ENCODE peak calls at places on chromosome 14, in ten cellular contexts. W is cardiac muscle cell; L is tibial nerve; N is AG09319; Z is astrocyte of the spinal cord; P is GM13976; F is cardiac fibroblast; T is GM10248; X is CD4-positive, alpha-beta T cell; Y is mammary epithelial cell. K is an unnamed sample.

GRCh38 chr14:76376001-76376404 is at the start of gene ESRRB:
- DNase-seq in Z (no peak), N (no peak), W (peak), P (no peak), T (no peak), L (no peak), X (no peak), Y (peak), F (no peak), K (no peak)

GRCh38 chr14:68939893-68940613 is 39.0 kb downstream of the ACTN1 start:
- DNase-seq in T (no peak), Y (peak), Z (peak), W (peak), F (peak), P (no peak), X (no peak), N (peak), L (peak), K (no peak)

GRCh38 chr14:101503431-101504095 is 57.7 kb upstream of the DIO3 start:
- DNase-seq in L (peak), W (no peak), Y (no peak), X (peak), Z (no peak), T (no peak), N (no peak), F (no peak), P (no peak), K (peak)

GRCh38 chr14:98177551-98177950 is 1094.4 kb downstream of the BCL11B start:
- DNase-seq in N (no peak), Y (no peak), T (no peak), X (no peak), P (no peak), F (no peak), L (no peak), W (no peak), Z (no peak), K (no peak)

GRCh38 chr14:100893760-100894159 is 9.8 kb downstream of the RTL1 start:
- DNase-seq in T (no peak), Y (no peak), X (no peak), P (no peak), Z (no peak), L (no peak), W (no peak), F (no peak), N (no peak), K (no peak)

GRCh38 chr14:25042362-25043299 is 7.3 kb downstream of the STXBP6 start:
- DNase-seq in Z (peak), P (no peak), F (peak), N (no peak), L (no peak), T (no peak), Y (no peak), X (no peak), W (peak), K (no peak)

GRCh38 chr14:89144642-89145041 is 272.4 kb downstream of the FOXN3 start:
- DNase-seq in T (no peak), W (no peak), X (no peak), P (no peak), L (no peak), F (no peak), Y (no peak), Z (no peak), N (no peak), K (no peak)

GRCh38 chr14:97056086-97056485 is 258.9 kb downstream of the VRK1 start:
- DNase-seq in P (no peak), F (no peak), N (no peak), Z (no peak), X (no peak), Y (no peak), W (no peak), T (no peak), L (no peak), K (no peak)

GRCh38 chr14:73802431-73803188 is 49.0 kb upstream of the PTGR2 start:
- DNase-seq in X (no peak), T (no peak), P (no peak), Z (no peak), W (no peak), N (no peak), L (no peak), F (no peak), Y (peak), K (no peak)

GRCh38 chr14:78152246-78153068 is 17.7 kb upstream of the NRXN3 start:
- DNase-seq in L (no peak), Z (no peak), Y (no peak), X (no peak), P (no peak), W (no peak), N (no peak), T (no peak), F (no peak), K (no peak)

GRCh38 chr14:34324363-34324795 is 137.7 kb downstream of the SPTSSA start:
- DNase-seq in P (peak), Z (peak), N (peak), T (peak), L (no peak), X (no peak), W (peak), Y (peak), F (peak), K (no peak)

GRCh38 chr14:103078420-103078749 is 5.6 kb upstream of the LBHD2 start:
- DNase-seq in Z (peak), X (peak), N (peak), P (peak), Y (peak), W (peak), F (peak), T (peak), L (peak), K (peak)

GRCh38 chr14:50924236-50924635 is 20.0 kb downstream of the PYGL start:
- DNase-seq in P (no peak), Z (no peak), X (no peak), N (no peak), T (no peak), Y (no peak), F (no peak), L (no peak), W (no peak), K (no peak)

GRCh38 chr14:103629503-103630121 is 601 bp downstream of the KLC1 start:
- DNase-seq in N (no peak), F (peak), W (peak), T (peak), P (peak), L (no peak), X (no peak), Z (no peak), Y (peak), K (peak)

GRCh38 chr14:63478024-63478423 is 65.2 kb downstream of the PPP2R5E start:
- DNase-seq in T (peak), Z (no peak), F (no peak), N (no peak), X (no peak), P (peak), W (no peak), L (no peak), Y (no peak), K (no peak)

GRCh38 chr14:33120966-33121365 is 182.3 kb downstream of the NPAS3 start:
- DNase-seq in P (no peak), Y (peak), N (no peak), X (no peak), Z (peak), W (no peak), L (no peak), T (no peak), F (peak), K (no peak)

GRCh38 chr14:76947078-76947837 is 81.2 kb downstream of the IRF2BPL start:
- DNase-seq in F (peak), T (peak), W (peak), Z (peak), Y (peak), P (peak), X (peak), L (peak), N (peak), K (peak)

GRCh38 chr14:51236314-51236713 is 3.7 kb upstream of the TMX1 start:
- DNase-seq in F (peak), T (no peak), Z (no peak), W (no peak), P (no peak), L (no peak), X (no peak), N (no peak), Y (peak), K (no peak)

GRCh38 chr14:76497550-76498484 is 121.9 kb downstream of the ESRRB start:
- DNase-seq in F (no peak), T (no peak), N (no peak), W (peak), L (no peak), P (no peak), Y (no peak), Z (no peak), X (no peak), K (no peak)

GRCh38 chr14:54676822-54677708 is 110.1 kb downstream of the SAMD4A start:
- DNase-seq in P (no peak), X (no peak), Y (peak), Z (peak), F (peak), N (peak), T (no peak), L (no peak), W (no peak), K (no peak)

GRCh38 chr14:70116278-70116677 is 72.5 kb downstream of the SLC8A3 start:
- DNase-seq in Y (no peak), W (no peak), N (no peak), Z (no peak), F (no peak), T (no peak), P (no peak), L (no peak), X (no peak), K (no peak)

GRCh38 chr14:31568151-31568550 is 6.9 kb downstream of the NUBPL start:
- DNase-seq in T (no peak), Y (no peak), L (no peak), W (no peak), X (no peak), Z (peak), F (peak), N (no peak), P (no peak), K (no peak)

GRCh38 chr14:22544881-22545420 is 44.1 kb downstream of the DAD1 start:
- DNase-seq in W (no peak), P (no peak), F (no peak), L (no peak), Z (no peak), T (no peak), X (no peak), Y (no peak), N (no peak), K (no peak)

GRCh38 chr14:38989917-38990546 is 113.0 kb downstream of the SEC23A start:
- DNase-seq in L (no peak), P (no peak), Z (no peak), Y (no peak), X (no peak), T (no peak), N (no peak), W (no peak), F (peak), K (no peak)

GRCh38 chr14:49982522-49982951 is 89.7 kb downstream of the ARF6 start:
- DNase-seq in X (no peak), F (peak), L (no peak), N (peak), P (no peak), Y (no peak), W (no peak), T (no peak), Z (peak), K (no peak)

GRCh38 chr14:90539496-90539775 is 142.6 kb downstream of the CALM1 start:
- DNase-seq in T (no peak), X (no peak), W (no peak), Z (no peak), L (no peak), Y (no peak), P (no peak), F (no peak), N (no peak), K (no peak)

GRCh38 chr14:101196795-101197590 is 293.5 kb upstream of the RTL1 start:
- DNase-seq in Z (no peak), Y (no peak), F (no peak), X (no peak), P (no peak), N (no peak), T (no peak), L (no peak), W (no peak), K (peak)

GRCh38 chr14:69327507-69327906 is 67.5 kb downstream of the GALNT16 start:
- DNase-seq in Z (no peak), F (no peak), T (no peak), X (no peak), P (no peak), N (no peak), W (no peak), L (no peak), Y (no peak), K (no peak)

GRCh38 chr14:105890474-105891220 is 364.3 kb downstream of the TMEM121 start:
- DNase-seq in L (peak), X (no peak), T (no peak), N (no peak), Y (no peak), P (peak), F (no peak), W (no peak), Z (no peak), K (peak)

GRCh38 chr14:72962829-72963312 is 36.6 kb downstream of the DCAF4 start:
- DNase-seq in Y (peak), L (no peak), Z (peak), W (no peak), T (no peak), P (no peak), F (peak), X (no peak), N (peak), K (no peak)

GRCh38 chr14:32075636-32076277 is 1.3 kb upstream of the ARHGAP5 start:
- DNase-seq in P (peak), N (no peak), Z (no peak), W (peak), T (peak), X (no peak), F (peak), L (no peak), Y (peak), K (peak)

DNA sequence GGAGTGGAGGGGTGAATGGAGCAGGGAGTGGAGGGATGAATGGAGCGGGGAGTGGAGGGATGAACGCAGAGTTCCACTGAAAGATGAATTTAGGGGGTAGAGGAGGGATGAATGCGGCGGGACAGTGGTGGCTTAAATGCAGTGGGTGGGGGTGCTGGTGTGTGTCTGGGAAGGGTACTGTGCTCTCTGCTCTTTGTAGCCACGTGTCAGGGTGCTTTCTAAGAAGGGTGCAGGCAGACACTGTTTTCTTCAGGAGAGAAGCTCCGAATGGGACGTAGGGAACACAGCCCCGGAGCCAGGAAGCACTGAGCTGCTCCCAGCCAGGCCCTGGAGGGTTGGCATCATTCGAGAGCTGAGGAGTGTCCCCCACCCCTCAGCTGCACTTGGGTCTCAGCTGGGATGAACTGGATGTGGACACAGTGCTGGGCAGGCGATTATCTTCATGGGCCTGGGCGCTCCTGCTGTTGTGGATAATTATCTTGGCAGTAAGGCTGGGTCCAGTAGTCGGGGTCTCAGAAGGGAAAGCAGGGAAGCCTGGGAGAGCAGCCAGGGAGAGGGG is 9.5 kb upstream of the CEP170B start:
- DNase-seq in T (no peak), N (no peak), X (no peak), Y (no peak), W (no peak), Z (no peak), P (peak), L (no peak), F (no peak), K (no peak)
- TF ChIP-seq CTCF in T (no peak), N (no peak), X (no peak), Y (no peak), W (no peak), Z (no peak), P (no peak), L (no peak), F (no peak), K (no peak)

DNA sequence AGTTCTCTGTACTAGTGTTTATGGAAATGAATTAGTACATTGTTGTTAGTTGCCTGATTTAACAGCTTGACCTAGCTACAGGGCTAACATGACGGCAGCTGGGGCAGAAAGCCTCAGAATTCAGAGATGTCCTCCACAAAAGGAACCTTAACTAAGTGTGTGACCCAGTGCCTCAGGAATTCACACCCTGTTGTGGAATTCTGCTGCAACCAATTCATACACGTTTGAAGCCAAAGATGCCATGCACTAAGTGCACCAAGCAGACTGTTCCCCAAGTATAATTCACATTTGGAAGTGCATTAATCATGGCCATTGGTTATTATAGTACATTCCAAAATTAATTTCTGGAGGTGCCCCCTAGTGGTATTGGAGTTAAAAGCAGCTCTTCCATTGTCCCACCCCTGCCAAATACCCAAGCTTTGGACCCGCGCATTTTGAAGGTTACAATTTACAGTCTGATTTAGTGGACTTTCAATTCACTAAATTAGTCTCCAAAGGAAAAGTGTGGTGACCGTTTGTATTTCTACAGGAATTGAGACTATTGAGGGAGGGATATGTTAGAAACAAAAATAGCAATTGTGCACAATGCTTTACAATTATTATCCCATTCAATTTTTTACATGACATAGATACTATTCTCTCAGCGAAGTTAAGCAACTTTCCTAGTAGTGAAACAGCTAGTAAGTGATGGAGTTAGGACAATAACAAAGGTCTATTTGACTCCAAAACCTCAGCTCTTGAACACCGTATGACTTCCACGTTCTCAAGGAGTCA is 85.9 kb downstream of the PAX9 start:
- DNase-seq in T (no peak), Z (no peak), L (no peak), Y (no peak), W (no peak), P (no peak), X (no peak), F (peak), N (no peak), K (no peak)
- TF ChIP-seq CTCF in T (peak), Z (peak), L (no peak), Y (peak), W (no peak), P (no peak), X (no peak), F (peak), N (peak), K (peak)

DNA sequence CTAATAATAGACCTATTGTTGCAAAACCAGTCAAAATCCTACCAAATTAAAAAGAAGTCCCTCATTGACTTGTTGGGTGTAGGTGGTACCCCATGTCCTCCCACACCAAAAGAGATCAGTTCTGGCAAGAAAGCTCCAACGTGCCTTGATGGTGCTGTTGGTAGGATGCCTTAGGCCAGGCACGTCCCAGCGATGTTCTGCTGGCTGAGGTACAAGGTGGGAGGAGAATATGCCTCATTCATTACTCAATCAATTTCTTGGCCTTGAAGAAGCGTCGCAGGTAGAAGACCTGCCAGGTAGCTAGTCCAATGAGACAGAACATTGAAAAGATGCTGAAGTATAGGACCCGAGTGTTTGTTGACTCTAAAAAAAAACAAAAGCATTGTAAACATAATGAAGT is 7.8 kb upstream of the NEK9 start:
- DNase-seq in W (no peak), N (no peak), Z (no peak), P (no peak), T (no peak), F (no peak), X (no peak), Y (peak), L (no peak), K (no peak)
- TF ChIP-seq CTCF in W (no peak), N (no peak), Z (no peak), P (no peak), T (no peak), F (no peak), X (no peak), Y (no peak), L (no peak), K (no peak)

GRCh38 chr14:23951590-23952143 is 1.9 kb upstream of the DHRS4 start:
- DNase-seq in P (no peak), X (no peak), L (no peak), Z (no peak), T (no peak), W (no peak), N (no peak), Y (no peak), F (no peak), K (no peak)
- TF ChIP-seq CTCF in P (no peak), X (no peak), L (no peak), Z (no peak), T (no peak), W (peak), N (no peak), Y (no peak), F (no peak), K (no peak)

GRCh38 chr14:36866867-36867266 is 205.2 kb downstream of the PAX9 start:
- DNase-seq in N (no peak), Z (no peak), Y (no peak), X (no peak), P (no peak), W (no peak), F (no peak), L (no peak), T (peak), K (no peak)

GRCh38 chr14:36857842-36858445 is 196.3 kb downstream of the PAX9 start:
- DNase-seq in X (no peak), F (no peak), P (no peak), N (no peak), Y (no peak), L (peak), W (no peak), Z (no peak), T (no peak), K (no peak)

GRCh38 chr14:36859119-36859518 is 197.5 kb downstream of the PAX9 start:
- DNase-seq in T (no peak), L (no peak), Z (no peak), F (no peak), N (no peak), X (no peak), Y (no peak), P (no peak), W (no peak), K (no peak)

GRCh38 chr14:36863271-36863670 is 201.6 kb downstream of the PAX9 start:
- DNase-seq in W (no peak), P (no peak), Y (no peak), Z (no peak), N (no peak), X (no peak), T (no peak), F (peak), L (no peak), K (no peak)
- TF ChIP-seq CTCF in W (no peak), P (no peak), Y (no peak), Z (no peak), N (peak), X (no peak), T (no peak), F (peak), L (no peak), K (no peak)